ENCODE peak calls at places on chromosomes 4 and X, in eight cellular contexts. One of them, this sample, is unnamed. For H3K27me3, the result is how much of the 10 kb centered on the place peaks cover.

GRCh38 chr4:90543419-90544170 is 416.4 kb downstream of the CCSER1 start:
- DNase-seq in stomach: no peak
- DNase-seq in heart left ventricle: no peak
- DNase-seq in spleen: no peak
- DNase-seq in right lobe of liver: no peak
- DNase-seq in lower lobe of right lung: no peak
- DNase-seq in effector memory CD4-positive, alpha-beta T cell: no peak
- DNase-seq in left ventricle myocardium inferior: no peak
- DNase-seq in this sample: no peak

GRCh38 chr4:5888706-5889696 is 3.9 kb downstream of the CRMP1 start:
- DNase-seq in heart left ventricle: no peak
- DNase-seq in spleen: no peak
- DNase-seq in right lobe of liver: no peak
- DNase-seq in lower lobe of right lung: no peak
- DNase-seq in left ventricle myocardium inferior: no peak
- DNase-seq in effector memory CD4-positive, alpha-beta T cell: no peak
- DNase-seq in stomach: no peak
- DNase-seq in this sample: no peak

GRCh38 chr4:24988776-24989175 is 42.0 kb downstream of the LGI2 start:
- DNase-seq in spleen: no peak
- DNase-seq in right lobe of liver: no peak
- DNase-seq in left ventricle myocardium inferior: no peak
- DNase-seq in lower lobe of right lung: no peak
- DNase-seq in stomach: no peak
- DNase-seq in effector memory CD4-positive, alpha-beta T cell: no peak
- DNase-seq in heart left ventricle: no peak
- DNase-seq in this sample: peak

GRCh38 chrX:54894159-54894558 is 26.5 kb upstream of the TRO start:
- DNase-seq in effector memory CD4-positive, alpha-beta T cell: no peak
- DNase-seq in lower lobe of right lung: no peak
- DNase-seq in left ventricle myocardium inferior: no peak
- DNase-seq in heart left ventricle: no peak
- DNase-seq in right lobe of liver: no peak
- DNase-seq in spleen: no peak
- DNase-seq in stomach: no peak
- DNase-seq in this sample: no peak

GRCh38 chr4:64724689-64725088 is 315.4 kb upstream of the TECRL start:
- DNase-seq in right lobe of liver: no peak
- DNase-seq in heart left ventricle: no peak
- DNase-seq in spleen: no peak
- DNase-seq in lower lobe of right lung: no peak
- DNase-seq in left ventricle myocardium inferior: no peak
- DNase-seq in stomach: no peak
- DNase-seq in effector memory CD4-positive, alpha-beta T cell: no peak
- DNase-seq in this sample: no peak

GRCh38 chr4:25938251-25939186 is 24.5 kb downstream of the SMIM20 start:
- DNase-seq in right lobe of liver: no peak
- DNase-seq in spleen: no peak
- DNase-seq in left ventricle myocardium inferior: peak
- DNase-seq in stomach: no peak
- DNase-seq in effector memory CD4-positive, alpha-beta T cell: no peak
- DNase-seq in heart left ventricle: peak
- DNase-seq in lower lobe of right lung: no peak
- DNase-seq in this sample: no peak

GRCh38 chr4:143084566-143084965 is 100.2 kb upstream of the USP38 start:
- DNase-seq in stomach: no peak
- DNase-seq in effector memory CD4-positive, alpha-beta T cell: no peak
- DNase-seq in lower lobe of right lung: no peak
- DNase-seq in spleen: no peak
- DNase-seq in heart left ventricle: no peak
- DNase-seq in left ventricle myocardium inferior: no peak
- DNase-seq in right lobe of liver: no peak
- DNase-seq in this sample: no peak

GRCh38 chr4:89298160-89298559 is 9.4 kb downstream of the GPRIN3 start:
- DNase-seq in spleen: no peak
- DNase-seq in stomach: no peak
- DNase-seq in right lobe of liver: no peak
- DNase-seq in effector memory CD4-positive, alpha-beta T cell: peak
- DNase-seq in left ventricle myocardium inferior: no peak
- DNase-seq in heart left ventricle: no peak
- DNase-seq in lower lobe of right lung: no peak
- DNase-seq in this sample: no peak

GRCh38 chrX:39328661-39329060 is 527.4 kb downstream of the MID1IP1 start:
- DNase-seq in heart left ventricle: no peak
- DNase-seq in left ventricle myocardium inferior: no peak
- DNase-seq in stomach: no peak
- DNase-seq in lower lobe of right lung: no peak
- DNase-seq in right lobe of liver: no peak
- DNase-seq in effector memory CD4-positive, alpha-beta T cell: no peak
- DNase-seq in spleen: no peak
- DNase-seq in this sample: no peak

GRCh38 chrX:51459125-51459524 is 37.3 kb downstream of the NUDT11 start:
- DNase-seq in heart left ventricle: no peak
- DNase-seq in effector memory CD4-positive, alpha-beta T cell: no peak
- DNase-seq in spleen: no peak
- DNase-seq in lower lobe of right lung: no peak
- DNase-seq in right lobe of liver: no peak
- DNase-seq in stomach: no peak
- DNase-seq in left ventricle myocardium inferior: no peak
- DNase-seq in this sample: peak

GRCh38 chr4:90078440-90078839 is 48.8 kb upstream of the CCSER1 start:
- DNase-seq in effector memory CD4-positive, alpha-beta T cell: no peak
- DNase-seq in lower lobe of right lung: no peak
- DNase-seq in spleen: no peak
- DNase-seq in heart left ventricle: no peak
- DNase-seq in left ventricle myocardium inferior: no peak
- DNase-seq in right lobe of liver: no peak
- DNase-seq in stomach: no peak
- DNase-seq in this sample: no peak

GRCh38 chr4:76752911-76753494 is 144.9 kb downstream of the SOWAHB start:
- DNase-seq in right lobe of liver: no peak
- DNase-seq in lower lobe of right lung: no peak
- DNase-seq in heart left ventricle: peak
- DNase-seq in stomach: no peak
- DNase-seq in left ventricle myocardium inferior: no peak
- DNase-seq in effector memory CD4-positive, alpha-beta T cell: no peak
- DNase-seq in spleen: no peak
- DNase-seq in this sample: no peak

GRCh38 chr4:2163311-2163821 is 78.6 kb downstream of the HAUS3 start:
- DNase-seq in effector memory CD4-positive, alpha-beta T cell: no peak
- DNase-seq in spleen: no peak
- DNase-seq in lower lobe of right lung: no peak
- DNase-seq in right lobe of liver: no peak
- DNase-seq in stomach: no peak
- DNase-seq in heart left ventricle: no peak
- DNase-seq in left ventricle myocardium inferior: no peak
- DNase-seq in this sample: no peak

GRCh38 chr4:143390764-143391163 is 54.1 kb downstream of the GAB1 start:
- DNase-seq in effector memory CD4-positive, alpha-beta T cell: no peak
- DNase-seq in lower lobe of right lung: no peak
- DNase-seq in right lobe of liver: no peak
- DNase-seq in stomach: no peak
- DNase-seq in left ventricle myocardium inferior: no peak
- DNase-seq in heart left ventricle: no peak
- DNase-seq in spleen: no peak
- DNase-seq in this sample: no peak

GRCh38 chr4:125303058-125303457 is 11.7 kb upstream of the FAT4 start:
- DNase-seq in spleen: no peak
- DNase-seq in right lobe of liver: no peak
- DNase-seq in stomach: no peak
- DNase-seq in left ventricle myocardium inferior: no peak
- DNase-seq in lower lobe of right lung: no peak
- DNase-seq in heart left ventricle: no peak
- DNase-seq in effector memory CD4-positive, alpha-beta T cell: no peak
- DNase-seq in this sample: no peak

GRCh38 chrX:17032351-17032750 is 85.9 kb downstream of the REPS2 start:
- DNase-seq in lower lobe of right lung: no peak
- DNase-seq in spleen: no peak
- DNase-seq in heart left ventricle: no peak
- DNase-seq in right lobe of liver: no peak
- DNase-seq in stomach: peak
- DNase-seq in effector memory CD4-positive, alpha-beta T cell: no peak
- DNase-seq in left ventricle myocardium inferior: no peak
- DNase-seq in this sample: peak

GRCh38 chr4:107740950-107741701 is 21.1 kb upstream of the PAPSS1 start:
- DNase-seq in lower lobe of right lung: no peak
- DNase-seq in spleen: no peak
- DNase-seq in heart left ventricle: peak
- DNase-seq in left ventricle myocardium inferior: peak
- DNase-seq in right lobe of liver: no peak
- DNase-seq in effector memory CD4-positive, alpha-beta T cell: no peak
- DNase-seq in stomach: no peak
- DNase-seq in this sample: no peak

DNA sequence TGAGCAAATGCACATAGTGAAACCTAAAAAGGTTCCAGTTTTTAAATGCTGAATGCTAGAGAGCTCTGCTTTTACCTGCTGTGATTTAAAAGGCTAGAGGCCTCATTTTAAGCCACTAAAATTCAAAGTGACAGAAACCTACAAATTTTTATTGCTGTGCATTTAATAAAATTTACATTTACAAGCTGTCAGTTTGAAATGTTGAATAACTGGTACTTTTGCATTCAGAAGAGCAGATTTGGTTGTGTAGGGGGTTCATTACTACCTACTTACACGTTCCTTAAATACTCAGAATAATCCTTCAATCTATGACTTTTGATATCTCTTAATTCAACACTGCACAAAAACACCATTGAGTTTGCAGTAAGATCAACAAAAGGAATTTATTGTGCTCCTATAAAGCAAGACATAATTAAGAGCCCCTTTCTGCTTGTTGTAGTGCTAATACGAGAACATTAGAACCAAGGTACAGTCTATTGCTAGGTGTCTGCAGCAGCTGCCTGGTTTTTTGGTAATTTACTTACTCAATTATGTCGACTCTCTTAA is 27.9 kb downstream of the NKX3-2 start:
- DNase-seq in lower lobe of right lung: no peak
- DNase-seq in stomach: no peak
- DNase-seq in left ventricle myocardium inferior: no peak
- DNase-seq in right lobe of liver: no peak
- DNase-seq in spleen: no peak
- DNase-seq in effector memory CD4-positive, alpha-beta T cell: no peak
- DNase-seq in heart left ventricle: no peak
- DNase-seq in this sample: no peak
- H3K27me3 ChIP-seq in lower lobe of right lung: under half
- H3K27me3 ChIP-seq in stomach: half or more
- H3K27me3 ChIP-seq in left ventricle myocardium inferior: half or more
- H3K27me3 ChIP-seq in right lobe of liver: under half
- H3K27me3 ChIP-seq in spleen: under half
- H3K27me3 ChIP-seq in effector memory CD4-positive, alpha-beta T cell: under half
- H3K27me3 ChIP-seq in heart left ventricle: half or more
- H3K27me3 ChIP-seq in this sample: under half

GRCh38 chr4:52592287-52592686 is 66.8 kb downstream of the USP46 start:
- DNase-seq in right lobe of liver: no peak
- DNase-seq in effector memory CD4-positive, alpha-beta T cell: no peak
- DNase-seq in spleen: no peak
- DNase-seq in heart left ventricle: no peak
- DNase-seq in stomach: no peak
- DNase-seq in left ventricle myocardium inferior: no peak
- DNase-seq in lower lobe of right lung: no peak
- DNase-seq in this sample: no peak
- H3K27me3 ChIP-seq in right lobe of liver: under half
- H3K27me3 ChIP-seq in effector memory CD4-positive, alpha-beta T cell: under half
- H3K27me3 ChIP-seq in spleen: under half
- H3K27me3 ChIP-seq in heart left ventricle: under half
- H3K27me3 ChIP-seq in stomach: under half
- H3K27me3 ChIP-seq in left ventricle myocardium inferior: under half
- H3K27me3 ChIP-seq in lower lobe of right lung: under half
- H3K27me3 ChIP-seq in this sample: under half

GRCh38 chrX:52821079-52821760 is 10.1 kb downstream of the XAGE5 start:
- DNase-seq in left ventricle myocardium inferior: no peak
- DNase-seq in lower lobe of right lung: no peak
- DNase-seq in heart left ventricle: no peak
- DNase-seq in effector memory CD4-positive, alpha-beta T cell: no peak
- DNase-seq in right lobe of liver: no peak
- DNase-seq in spleen: no peak
- DNase-seq in stomach: no peak
- DNase-seq in this sample: no peak

DNA sequence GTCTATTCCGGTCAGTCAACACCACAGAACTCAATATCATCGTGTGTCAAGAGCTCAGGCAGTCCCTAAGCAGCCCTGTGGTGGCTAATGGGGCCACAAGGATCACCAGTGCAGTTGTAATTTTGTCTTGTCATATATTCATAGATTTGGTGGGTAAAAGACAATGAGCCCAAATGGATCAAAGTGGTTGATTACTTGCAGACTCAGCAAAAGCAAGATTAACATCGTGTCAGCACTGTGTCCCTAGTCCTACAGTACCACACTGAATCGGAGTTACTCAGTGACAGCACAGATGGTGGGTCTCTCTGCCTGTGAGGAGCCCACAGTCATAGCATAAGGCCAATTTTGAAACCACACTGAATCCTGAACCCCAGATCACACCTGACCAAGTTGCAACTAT is 8.7 kb downstream of the XAGE5 start:
- DNase-seq in lower lobe of right lung: no peak
- DNase-seq in right lobe of liver: no peak
- DNase-seq in spleen: no peak
- DNase-seq in heart left ventricle: no peak
- DNase-seq in left ventricle myocardium inferior: no peak
- DNase-seq in effector memory CD4-positive, alpha-beta T cell: no peak
- DNase-seq in stomach: no peak
- DNase-seq in this sample: no peak
- H3K27me3 ChIP-seq in lower lobe of right lung: under half
- H3K27me3 ChIP-seq in right lobe of liver: under half
- H3K27me3 ChIP-seq in spleen: under half
- H3K27me3 ChIP-seq in heart left ventricle: under half
- H3K27me3 ChIP-seq in left ventricle myocardium inferior: under half
- H3K27me3 ChIP-seq in effector memory CD4-positive, alpha-beta T cell: under half
- H3K27me3 ChIP-seq in stomach: under half
- H3K27me3 ChIP-seq in this sample: half or more

GRCh38 chrX:102338162-102338561 is 91.2 kb downstream of the NXF2 start:
- DNase-seq in lower lobe of right lung: no peak
- DNase-seq in stomach: no peak
- DNase-seq in heart left ventricle: no peak
- DNase-seq in effector memory CD4-positive, alpha-beta T cell: no peak
- DNase-seq in spleen: peak
- DNase-seq in right lobe of liver: no peak
- DNase-seq in left ventricle myocardium inferior: no peak
- DNase-seq in this sample: no peak

GRCh38 chrX:102339312-102340298 is 92.6 kb downstream of the NXF2 start:
- DNase-seq in left ventricle myocardium inferior: no peak
- DNase-seq in spleen: peak
- DNase-seq in stomach: no peak
- DNase-seq in lower lobe of right lung: peak
- DNase-seq in right lobe of liver: no peak
- DNase-seq in heart left ventricle: no peak
- DNase-seq in effector memory CD4-positive, alpha-beta T cell: no peak
- DNase-seq in this sample: no peak

GRCh38 chrX:102345916-102346315 is 93.9 kb downstream of the NXF2B start:
- DNase-seq in lower lobe of right lung: peak
- DNase-seq in stomach: peak
- DNase-seq in effector memory CD4-positive, alpha-beta T cell: peak
- DNase-seq in left ventricle myocardium inferior: peak
- DNase-seq in right lobe of liver: peak
- DNase-seq in spleen: peak
- DNase-seq in heart left ventricle: peak
- DNase-seq in this sample: peak

DNA sequence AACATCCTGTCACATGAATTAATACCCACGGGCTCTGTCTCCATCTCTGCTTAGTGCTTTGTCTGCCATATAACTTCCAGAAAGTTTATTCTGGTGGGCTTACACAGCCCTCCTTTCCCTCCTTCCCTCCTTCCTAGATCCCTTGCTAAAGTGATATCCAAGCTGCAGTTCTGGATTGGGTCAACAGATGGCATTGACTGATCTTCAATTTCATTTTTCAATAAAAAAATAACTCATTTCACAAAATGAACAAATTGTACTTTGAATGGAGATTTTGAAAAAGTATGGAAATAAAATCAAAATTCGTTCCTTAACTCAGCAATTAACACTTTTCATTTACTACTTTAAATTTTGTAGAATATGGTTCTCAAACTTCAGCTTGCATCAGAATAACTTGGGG is 94.9 kb downstream of the NXF2 start:
- DNase-seq in heart left ventricle: no peak
- DNase-seq in lower lobe of right lung: no peak
- DNase-seq in left ventricle myocardium inferior: no peak
- DNase-seq in spleen: no peak
- DNase-seq in effector memory CD4-positive, alpha-beta T cell: no peak
- DNase-seq in stomach: no peak
- DNase-seq in right lobe of liver: no peak
- DNase-seq in this sample: no peak
- H3K27me3 ChIP-seq in heart left ventricle: under half
- H3K27me3 ChIP-seq in lower lobe of right lung: under half
- H3K27me3 ChIP-seq in left ventricle myocardium inferior: under half
- H3K27me3 ChIP-seq in spleen: under half
- H3K27me3 ChIP-seq in effector memory CD4-positive, alpha-beta T cell: under half
- H3K27me3 ChIP-seq in stomach: under half
- H3K27me3 ChIP-seq in right lobe of liver: under half
- H3K27me3 ChIP-seq in this sample: under half

This sample was measured in WERI-Rb-1.